ENCODE peak calls at places on chromosomes 6 and 20, in five cellular contexts. One of them, this sample, is unnamed.

GRCh38 chr6:45676376-45676775 is 298.6 kb upstream of the SUPT3H start:
- DNase-seq in HTR-8/SVneo: no peak
- DNase-seq in NCI-H524 treated with DMSO at 0.1 percent for 48 hours: no peak
- DNase-seq in activated CD4-positive, alpha-beta T cell treated with anti-CD3 and anti-CD28 coated beads, Interleukin-2, amount 50 U/mL, for 1 hour: no peak
- DNase-seq in amniotic stem cell: no peak
- DNase-seq in this sample: no peak

GRCh38 chr6:158481612-158482473 is 78.0 kb upstream of the TMEM181 start:
- DNase-seq in activated CD4-positive, alpha-beta T cell treated with anti-CD3 and anti-CD28 coated beads, Interleukin-2, amount 50 U/mL, for 1 hour: no peak
- DNase-seq in HTR-8/SVneo: peak
- DNase-seq in NCI-H524 treated with DMSO at 0.1 percent for 48 hours: no peak
- DNase-seq in amniotic stem cell: peak
- DNase-seq in this sample: no peak

GRCh38 chr6:57252975-57253374 is 30.9 kb upstream of the RAB23 start:
- DNase-seq in NCI-H524 treated with DMSO at 0.1 percent for 48 hours: no peak
- DNase-seq in activated CD4-positive, alpha-beta T cell treated with anti-CD3 and anti-CD28 coated beads, Interleukin-2, amount 50 U/mL, for 1 hour: no peak
- DNase-seq in HTR-8/SVneo: no peak
- DNase-seq in amniotic stem cell: no peak
- DNase-seq in this sample: no peak

GRCh38 chr6:30260036-30260504 is 46.9 kb upstream of the TRIM26 start:
- DNase-seq in HTR-8/SVneo: no peak
- DNase-seq in activated CD4-positive, alpha-beta T cell treated with anti-CD3 and anti-CD28 coated beads, Interleukin-2, amount 50 U/mL, for 1 hour: peak
- DNase-seq in NCI-H524 treated with DMSO at 0.1 percent for 48 hours: no peak
- DNase-seq in amniotic stem cell: no peak
- DNase-seq in this sample: peak

GRCh38 chr20:58131581-58132142 is 96.8 kb downstream of the ANKRD60 start:
- DNase-seq in activated CD4-positive, alpha-beta T cell treated with anti-CD3 and anti-CD28 coated beads, Interleukin-2, amount 50 U/mL, for 1 hour: no peak
- DNase-seq in NCI-H524 treated with DMSO at 0.1 percent for 48 hours: no peak
- DNase-seq in HTR-8/SVneo: peak
- DNase-seq in amniotic stem cell: no peak
- DNase-seq in this sample: no peak

GRCh38 chr6:73797861-73798260 is 101.9 kb downstream of the CD109 start:
- DNase-seq in activated CD4-positive, alpha-beta T cell treated with anti-CD3 and anti-CD28 coated beads, Interleukin-2, amount 50 U/mL, for 1 hour: no peak
- DNase-seq in HTR-8/SVneo: no peak
- DNase-seq in amniotic stem cell: no peak
- DNase-seq in NCI-H524 treated with DMSO at 0.1 percent for 48 hours: no peak
- DNase-seq in this sample: no peak

GRCh38 chr20:4135385-4136077 is 120.2 kb upstream of the RNF24 start:
- DNase-seq in activated CD4-positive, alpha-beta T cell treated with anti-CD3 and anti-CD28 coated beads, Interleukin-2, amount 50 U/mL, for 1 hour: no peak
- DNase-seq in NCI-H524 treated with DMSO at 0.1 percent for 48 hours: no peak
- DNase-seq in amniotic stem cell: peak
- DNase-seq in HTR-8/SVneo: peak
- DNase-seq in this sample: no peak

GRCh38 chr20:46220808-46221207 is 87.5 kb downstream of the CDH22 start:
- DNase-seq in HTR-8/SVneo: no peak
- DNase-seq in activated CD4-positive, alpha-beta T cell treated with anti-CD3 and anti-CD28 coated beads, Interleukin-2, amount 50 U/mL, for 1 hour: no peak
- DNase-seq in amniotic stem cell: no peak
- DNase-seq in NCI-H524 treated with DMSO at 0.1 percent for 48 hours: peak
- DNase-seq in this sample: peak

GRCh38 chr20:37484386-37484785 is 36.7 kb upstream of the NNAT start:
- DNase-seq in NCI-H524 treated with DMSO at 0.1 percent for 48 hours: no peak
- DNase-seq in HTR-8/SVneo: no peak
- DNase-seq in amniotic stem cell: no peak
- DNase-seq in activated CD4-positive, alpha-beta T cell treated with anti-CD3 and anti-CD28 coated beads, Interleukin-2, amount 50 U/mL, for 1 hour: no peak
- DNase-seq in this sample: no peak

GRCh38 chr6:84026721-84027164 is 6.8 kb upstream of the MRAP2 start:
- DNase-seq in HTR-8/SVneo: no peak
- DNase-seq in amniotic stem cell: no peak
- DNase-seq in activated CD4-positive, alpha-beta T cell treated with anti-CD3 and anti-CD28 coated beads, Interleukin-2, amount 50 U/mL, for 1 hour: no peak
- DNase-seq in NCI-H524 treated with DMSO at 0.1 percent for 48 hours: no peak
- DNase-seq in this sample: no peak

GRCh38 chr6:74585779-74586178 is 620.1 kb downstream of the COL12A1 start:
- DNase-seq in NCI-H524 treated with DMSO at 0.1 percent for 48 hours: no peak
- DNase-seq in activated CD4-positive, alpha-beta T cell treated with anti-CD3 and anti-CD28 coated beads, Interleukin-2, amount 50 U/mL, for 1 hour: no peak
- DNase-seq in amniotic stem cell: no peak
- DNase-seq in HTR-8/SVneo: peak
- DNase-seq in this sample: no peak

GRCh38 chr6:11229267-11230043 is 3.0 kb downstream of the NEDD9 start:
- DNase-seq in activated CD4-positive, alpha-beta T cell treated with anti-CD3 and anti-CD28 coated beads, Interleukin-2, amount 50 U/mL, for 1 hour: no peak
- DNase-seq in amniotic stem cell: no peak
- DNase-seq in HTR-8/SVneo: no peak
- DNase-seq in NCI-H524 treated with DMSO at 0.1 percent for 48 hours: no peak
- DNase-seq in this sample: peak

GRCh38 chr6:27280064-27280539 is 32.0 kb downstream of the POM121L2 start:
- DNase-seq in activated CD4-positive, alpha-beta T cell treated with anti-CD3 and anti-CD28 coated beads, Interleukin-2, amount 50 U/mL, for 1 hour: peak
- DNase-seq in NCI-H524 treated with DMSO at 0.1 percent for 48 hours: peak
- DNase-seq in HTR-8/SVneo: peak
- DNase-seq in amniotic stem cell: no peak
- DNase-seq in this sample: no peak

GRCh38 chr20:58447733-58448391 is 58.8 kb downstream of the VAPB start:
- DNase-seq in NCI-H524 treated with DMSO at 0.1 percent for 48 hours: no peak
- DNase-seq in activated CD4-positive, alpha-beta T cell treated with anti-CD3 and anti-CD28 coated beads, Interleukin-2, amount 50 U/mL, for 1 hour: peak
- DNase-seq in HTR-8/SVneo: peak
- DNase-seq in amniotic stem cell: peak
- DNase-seq in this sample: peak

GRCh38 chr20:17358854-17359253 is 132.0 kb downstream of the PCSK2 start:
- DNase-seq in activated CD4-positive, alpha-beta T cell treated with anti-CD3 and anti-CD28 coated beads, Interleukin-2, amount 50 U/mL, for 1 hour: no peak
- DNase-seq in HTR-8/SVneo: no peak
- DNase-seq in NCI-H524 treated with DMSO at 0.1 percent for 48 hours: no peak
- DNase-seq in amniotic stem cell: no peak
- DNase-seq in this sample: no peak

GRCh38 chr20:32539063-32539816 is 45.9 kb downstream of the NOL4L start:
- DNase-seq in HTR-8/SVneo: no peak
- DNase-seq in amniotic stem cell: no peak
- DNase-seq in NCI-H524 treated with DMSO at 0.1 percent for 48 hours: no peak
- DNase-seq in activated CD4-positive, alpha-beta T cell treated with anti-CD3 and anti-CD28 coated beads, Interleukin-2, amount 50 U/mL, for 1 hour: no peak
- DNase-seq in this sample: no peak

GRCh38 chr6:81708306-81708705 is 44.2 kb downstream of the TENT5A start:
- DNase-seq in HTR-8/SVneo: no peak
- DNase-seq in amniotic stem cell: no peak
- DNase-seq in NCI-H524 treated with DMSO at 0.1 percent for 48 hours: no peak
- DNase-seq in activated CD4-positive, alpha-beta T cell treated with anti-CD3 and anti-CD28 coated beads, Interleukin-2, amount 50 U/mL, for 1 hour: no peak
- DNase-seq in this sample: peak